ENCODE peak calls at places on chromosomes 6 and 20, in four cellular contexts. P is cardiac fibroblast, L is SHP77, V is kidney tubule cell. W is an unnamed sample.
A peak's percentile ranks its signal among the peaks of the same experiment; 100 is the strongest.

GRCh38 chr6:27592481-27593199 is 119.7 kb upstream of the ZNF184 start:
- DNase-seq in L (peak; percentile 63), P (peak; percentile 92), V (peak; percentile 97), W (no peak)

GRCh38 chr6:110944681-110945151 is 13.8 kb upstream of the GTF3C6 start:
- DNase-seq in P (peak; percentile 94), L (no peak), V (peak; percentile 98), W (peak; percentile 11)

GRCh38 chr6:169810066-169810989 is 58.9 kb downstream of the ERMARD start:
- DNase-seq in L (no peak), V (peak; percentile 28), P (no peak), W (no peak)

GRCh38 chr20:31547017-31547675 is 32.9 kb downstream of the HM13 start:
- DNase-seq in V (peak; percentile 84), L (peak; percentile 69), P (no peak), W (peak; percentile 83)

GRCh38 chr20:17681741-17682102 is 320 bp downstream of the RRBP1 start:
- DNase-seq in P (no peak), V (no peak), L (no peak), W (no peak)

GRCh38 chr6:152378154-152378553 is 259.0 kb downstream of the SYNE1 start:
- DNase-seq in P (peak; percentile 77), L (no peak), V (peak; percentile 51), W (no peak)

GRCh38 chr6:122276637-122277036 is 122.8 kb upstream of the HSF2 start:
- DNase-seq in P (no peak), V (peak; percentile 86), L (no peak), W (no peak)

GRCh38 chr20:1803216-1804128 is 91.7 kb upstream of the SIRPA start:
- DNase-seq in V (peak; percentile 69), P (peak; percentile 65), L (no peak), W (no peak)

GRCh38 chr6:54266400-54266923 is 41.8 kb upstream of the TINAG start:
- DNase-seq in P (no peak), V (no peak), L (no peak), W (no peak)

GRCh38 chr6:465531-466348 is 74.2 kb downstream of the IRF4 start:
- DNase-seq in L (no peak), V (no peak), P (no peak), W (no peak)

GRCh38 chr6:166949533-166950442 is 6.6 kb downstream of the RNASET2 start:
- DNase-seq in L (no peak), V (no peak), P (no peak), W (no peak)

GRCh38 chr6:18154507-18155272 is at the start of gene TPMT:
- DNase-seq in L (peak; percentile 92), V (peak; percentile 29), P (no peak), W (peak; percentile 99)

GRCh38 chr20:20712004-20712473 is 405 bp downstream of the RALGAPA2 start:
- DNase-seq in L (peak; percentile 57), P (no peak), V (peak; percentile 34), W (no peak)

GRCh38 chr6:132235596-132236280 is 165.5 kb downstream of the MOXD1 start:
- DNase-seq in P (no peak), L (no peak), V (peak; percentile 13), W (no peak)

GRCh38 chr6:3796396-3796795 is 44.9 kb upstream of the PXDC1 start:
- DNase-seq in L (no peak), V (peak; percentile 8), P (peak; percentile 64), W (peak; percentile 98)

GRCh38 chr6:119207973-119208725 is 129.7 kb upstream of the FAM184A start:
- DNase-seq in V (no peak), L (no peak), P (peak; percentile 49), W (no peak)

GRCh38 chr6:79971195-79971594 is 23.8 kb upstream of the ELOVL4 start:
- DNase-seq in P (no peak), L (no peak), V (no peak), W (no peak)

GRCh38 chr6:33620158-33620583 is 951 bp upstream of the ITPR3 start:
- DNase-seq in P (no peak), L (no peak), V (peak; percentile 65), W (no peak)

GRCh38 chr20:50580016-50580747 is 70.0 kb downstream of the PTPN1 start:
- DNase-seq in V (peak; percentile 61), P (peak; percentile 63), L (no peak), W (no peak)

GRCh38 chr20:51388756-51389542 is 153.6 kb downstream of the NFATC2 start:
- DNase-seq in L (no peak), P (peak; percentile 14), V (peak; percentile 46), W (no peak)

GRCh38 chr6:21769405-21769851 is 175.9 kb downstream of the SOX4 start:
- DNase-seq in P (peak; percentile 92), V (peak; percentile 84), L (no peak), W (no peak)

GRCh38 chr20:49594143-49594928 is 26.4 kb upstream of the PTGIS start:
- DNase-seq in P (peak; percentile 69), V (no peak), L (no peak), W (no peak)

GRCh38 chr6:33799714-33800113 is 4.1 kb downstream of the MLN start:
- DNase-seq in V (no peak), L (no peak), P (peak; percentile 53), W (no peak)

GRCh38 chr6:141657812-141658211 is 474.9 kb upstream of the GJE1 start:
- DNase-seq in P (no peak), V (no peak), L (no peak), W (no peak)

GRCh38 chr20:3074812-3075211 is 3.4 kb downstream of the OXT start:
- DNase-seq in L (no peak), P (no peak), V (no peak), W (no peak)

GRCh38 chr6:97654674-97655073 is 371.7 kb upstream of the MMS22L start:
- DNase-seq in V (no peak), P (no peak), L (no peak), W (no peak)

GRCh38 chr6:43584892-43585570 is 9.0 kb downstream of the POLH start:
- DNase-seq in V (no peak), P (peak; percentile 55), L (no peak), W (no peak)

GRCh38 chr6:33314515-33314942 is 651 bp upstream of the TAPBP start:
- DNase-seq in L (peak; percentile 47), V (peak; percentile 91), P (peak; percentile 87), W (peak; percentile 76)

W was measured in NCI-H2029.